ENCODE peak calls at places on chromosomes 16 and 17, in nine cellular contexts. P, Q, F, J, Y, C, N, A and B are unnamed samples.

GRCh38 chr16:1922357-1922756 is 4.1 kb upstream of the HS3ST6 start:
- DNase-seq in P (no peak), Q (no peak), F (no peak), J (no peak), Y (no peak), C (no peak), N (no peak), A (no peak), B (no peak)

GRCh38 chr16:1288813-1289479 is 20.5 kb upstream of the UBE2I start:
- DNase-seq in P (no peak), Q (no peak), F (no peak), J (no peak), Y (no peak), C (no peak), N (no peak), A (peak; percentile 25), B (no peak)

GRCh38 chr17:31416503-31416923 is 25.0 kb downstream of the RAB11FIP4 start:
- DNase-seq in P (peak; percentile 64), Q (peak; percentile 88), F (no peak), J (no peak), Y (peak; percentile 35), C (peak; percentile 57), N (no peak), A (no peak), B (no peak)

GRCh38 chr17:70205386-70205785 is 36.1 kb downstream of the KCNJ2 start:
- DNase-seq in P (no peak), Q (no peak), F (no peak), J (no peak), Y (no peak), C (no peak), N (no peak), A (no peak), B (no peak)

GRCh38 chr16:621526-622105 is 9.2 kb upstream of the WFIKKN1 start:
- DNase-seq in P (no peak), Q (no peak), F (no peak), J (no peak), Y (no peak), C (no peak), N (no peak), A (no peak), B (no peak)

GRCh38 chr16:4702466-4702808 is 9.1 kb downstream of the NUDT16L1 start:
- DNase-seq in P (no peak), Q (no peak), F (no peak), J (peak; percentile 12), Y (no peak), C (no peak), N (no peak), A (no peak), B (no peak)

GRCh38 chr16:90008708-90009145 is 10.5 kb downstream of the DBNDD1 start:
- DNase-seq in P (no peak), Q (no peak), F (peak; percentile 51), J (peak; percentile 65), Y (no peak), C (no peak), N (no peak), A (peak; percentile 57), B (peak; percentile 42)

GRCh38 chr17:45227631-45228120 is 6.0 kb downstream of the FMNL1 start:
- DNase-seq in P (no peak), Q (no peak), F (no peak), J (no peak), Y (no peak), C (no peak), N (no peak), A (peak; percentile 38), B (no peak)

GRCh38 chr16:12067714-12068401 is 91.3 kb downstream of the SNX29 start:
- DNase-seq in P (no peak), Q (peak; percentile 52), F (peak; percentile 36), J (peak; percentile 94), Y (peak; percentile 71), C (peak; percentile 80), N (peak; percentile 65), A (peak; percentile 37), B (no peak)

GRCh38 chr17:64658931-64659330 is 3.2 kb downstream of the SMURF2 start:
- DNase-seq in P (no peak), Q (no peak), F (no peak), J (peak; percentile 77), Y (no peak), C (no peak), N (no peak), A (no peak), B (no peak)

GRCh38 chr17:50627782-50628601 is 6.7 kb upstream of the ABCC3 start:
- DNase-seq in P (no peak), Q (no peak), F (no peak), J (no peak), Y (peak; percentile 40), C (no peak), N (no peak), A (no peak), B (no peak)

GRCh38 chr16:88327566-88328312 is 55.0 kb upstream of the ZNF469 start:
- DNase-seq in P (no peak), Q (no peak), F (no peak), J (peak; percentile 87), Y (no peak), C (no peak), N (no peak), A (no peak), B (no peak)

GRCh38 chr16:30551781-30552180 is 6.4 kb downstream of the ZNF764 start:
- DNase-seq in P (no peak), Q (no peak), F (no peak), J (no peak), Y (no peak), C (no peak), N (no peak), A (peak; percentile 56), B (peak; percentile 63)

GRCh38 chr16:64475627-64476351 is 646.1 kb downstream of the CDH11 start:
- DNase-seq in P (no peak), Q (no peak), F (no peak), J (peak; percentile 92), Y (no peak), C (no peak), N (no peak), A (no peak), B (no peak)

GRCh38 chr16:87806246-87806607 is 40.4 kb upstream of the KLHDC4 start:
- DNase-seq in P (no peak), Q (no peak), F (no peak), J (peak; percentile 12), Y (no peak), C (no peak), N (peak; percentile 16), A (no peak), B (peak; percentile 3)

GRCh38 chr17:47057831-47058230 is 78.8 kb upstream of the RPRML start:
- DNase-seq in P (no peak), Q (no peak), F (no peak), J (no peak), Y (no peak), C (no peak), N (no peak), A (no peak), B (no peak)

GRCh38 chr16:50520451-50521245 is 27.5 kb upstream of the NKD1 start:
- DNase-seq in P (no peak), Q (peak; percentile 74), F (no peak), J (no peak), Y (no peak), C (peak; percentile 33), N (no peak), A (no peak), B (no peak)

GRCh38 chr16:50836121-50836541 is 94.2 kb downstream of the CYLD start:
- DNase-seq in P (no peak), Q (peak; percentile 57), F (no peak), J (no peak), Y (no peak), C (peak; percentile 32), N (no peak), A (no peak), B (no peak)

GRCh38 chr17:75602644-75603043 is 15.0 kb downstream of the MYO15B start:
- DNase-seq in P (no peak), Q (no peak), F (no peak), J (no peak), Y (no peak), C (no peak), N (no peak), A (no peak), B (no peak)

GRCh38 chr16:23014592-23014991 is 134.7 kb downstream of the USP31 start:
- DNase-seq in P (no peak), Q (no peak), F (no peak), J (no peak), Y (no peak), C (no peak), N (no peak), A (no peak), B (no peak)

GRCh38 chr16:20175358-20175757 is 101.7 kb upstream of the GPR139 start:
- DNase-seq in P (no peak), Q (no peak), F (no peak), J (no peak), Y (no peak), C (no peak), N (no peak), A (no peak), B (no peak)

GRCh38 chr17:45353047-45353446 is 36.2 kb upstream of the MAP3K14 start:
- DNase-seq in P (no peak), Q (no peak), F (no peak), J (no peak), Y (no peak), C (no peak), N (no peak), A (peak; percentile 20), B (no peak)

GRCh38 chr17:2867441-2868424 is 71.5 kb downstream of the RAP1GAP2 start:
- DNase-seq in P (no peak), Q (no peak), F (no peak), J (peak; percentile 39), Y (no peak), C (no peak), N (no peak), A (no peak), B (no peak)

GRCh38 chr16:48082516-48082915 is 73.3 kb downstream of the ABCC12 start:
- DNase-seq in P (no peak), Q (no peak), F (no peak), J (peak; percentile 51), Y (no peak), C (no peak), N (no peak), A (no peak), B (no peak)

GRCh38 chr17:42201155-42201772 is 7.0 kb upstream of the GHDC start:
- DNase-seq in P (no peak), Q (no peak), F (no peak), J (no peak), Y (no peak), C (no peak), N (no peak), A (no peak), B (no peak)

GRCh38 chr17:7293131-7293557 is 1.3 kb downstream of the YBX2 start:
- DNase-seq in P (no peak), Q (no peak), F (no peak), J (no peak), Y (no peak), C (no peak), N (no peak), A (no peak), B (no peak)

GRCh38 chr17:16991349-16992009 is 19.6 kb upstream of the TNFRSF13B start:
- DNase-seq in P (no peak), Q (peak; percentile 70), F (peak; percentile 55), J (peak; percentile 78), Y (peak; percentile 69), C (peak; percentile 84), N (peak; percentile 57), A (peak; percentile 83), B (peak; percentile 71)

GRCh38 chr16:88387941-88388627 is 5.3 kb downstream of the ZNF469 start:
- DNase-seq in P (peak; percentile 60), Q (peak; percentile 35), F (no peak), J (no peak), Y (no peak), C (no peak), N (no peak), A (no peak), B (no peak)

GRCh38 chr16:67653131-67654068 is 6.7 kb downstream of the ACD start:
- DNase-seq in P (no peak), Q (no peak), F (no peak), J (no peak), Y (peak; percentile 25), C (no peak), N (no peak), A (no peak), B (no peak)

GRCh38 chr17:72778161-72779151 is 314.0 kb downstream of the SLC39A11 start:
- DNase-seq in P (no peak), Q (no peak), F (no peak), J (no peak), Y (peak; percentile 99), C (no peak), N (no peak), A (no peak), B (no peak)

GRCh38 chr17:15649861-15650391 is 30.4 kb upstream of the FBXW10B start:
- DNase-seq in P (no peak), Q (no peak), F (no peak), J (peak; percentile 36), Y (no peak), C (no peak), N (peak; percentile 91), A (no peak), B (no peak)